ENCODE peak calls at places on chromosomes 5 and 9, in six cellular contexts. V is dorsolateral prefrontal cortex; D is hypothalamus; X is MV-4-11; U is activated naive CD4-positive, alpha-beta T cell; F is activated T-helper 1 cell treated with Interleukin-2 at 50 U/mL for 16 hours. B is an unnamed sample.

GRCh38 chr9:7970666-7971335 is 171.2 kb upstream of the DMAC1 start:
- DNase-seq in V (no peak), D (no peak), X (peak; percentile 54), U (no peak), F (no peak), B (no peak)

GRCh38 chr5:62375627-62376026 is 28.1 kb downstream of the DIMT1 start:
- DNase-seq in V (no peak), D (no peak), X (no peak), U (no peak), F (no peak), B (no peak)

GRCh38 chr5:157323107-157323706 is 57.3 kb downstream of the CYFIP2 start:
- DNase-seq in V (no peak), D (no peak), X (no peak), U (no peak), F (no peak), B (no peak)

GRCh38 chr5:141934099-141934844 is 10.6 kb downstream of the DELE1 start:
- DNase-seq in V (no peak), D (no peak), X (no peak), U (no peak), F (no peak), B (no peak)

GRCh38 chr9:92657296-92658094 is 12.4 kb downstream of the IPPK start:
- DNase-seq in V (no peak), D (no peak), X (no peak), U (no peak), F (no peak), B (no peak)

GRCh38 chr5:137217599-137218200 is 281.4 kb downstream of the SPOCK1 start:
- DNase-seq in V (no peak), D (no peak), X (no peak), U (no peak), F (no peak), B (no peak)

GRCh38 chr5:123582570-123583293 is 70.8 kb downstream of the CSNK1G3 start:
- DNase-seq in V (no peak), D (no peak), X (peak; percentile 53), U (no peak), F (no peak), B (no peak)

GRCh38 chr9:76917299-76917698 is 11.4 kb upstream of the PRUNE2 start:
- DNase-seq in V (no peak), D (no peak), X (no peak), U (no peak), F (no peak), B (no peak)

GRCh38 chr5:59685806-59686205 is 207.7 kb downstream of the PDE4D start:
- DNase-seq in V (no peak), D (no peak), X (no peak), U (no peak), F (no peak), B (peak; percentile 20)

GRCh38 chr5:143051244-143052058 is 281.3 kb downstream of the ARHGAP26 start:
- DNase-seq in V (no peak), D (no peak), X (peak; percentile 98), U (no peak), F (no peak), B (no peak)

GRCh38 chr5:14665110-14665822 is 748 bp downstream of the OTULIN start:
- DNase-seq in V (no peak), D (no peak), X (peak; percentile 35), U (no peak), F (no peak), B (no peak)

GRCh38 chr9:131397100-131397790 is 3.4 kb downstream of the PRRC2B start:
- DNase-seq in V (no peak), D (no peak), X (peak; percentile 76), U (no peak), F (no peak), B (no peak)

GRCh38 chr9:75451045-75451444 is 362.7 kb downstream of the OSTF1 start:
- DNase-seq in V (no peak), D (no peak), X (no peak), U (no peak), F (no peak), B (no peak)

GRCh38 chr5:43469671-43470396 is 13.8 kb downstream of the TMEM267 start:
- DNase-seq in V (no peak), D (no peak), X (no peak), U (no peak), F (no peak), B (no peak)

GRCh38 chr5:142683885-142684505 is 1.9 kb downstream of the FGF1 start:
- DNase-seq in V (no peak), D (no peak), X (no peak), U (no peak), F (no peak), B (no peak)

GRCh38 chr5:83895860-83896259 is 175.2 kb upstream of the HAPLN1 start:
- DNase-seq in V (no peak), D (no peak), X (no peak), U (no peak), F (no peak), B (no peak)

GRCh38 chr5:77963795-77964194 is 187.7 kb upstream of the TBCA start:
- DNase-seq in V (no peak), D (no peak), X (no peak), U (no peak), F (no peak), B (no peak)

GRCh38 chr9:134642385-134643181 is 980 bp downstream of the COL5A1 start:
- DNase-seq in V (no peak), D (no peak), X (no peak), U (no peak), F (no peak), B (no peak)

B was measured in occipital lobe.